ENCODE peak calls at places on chromosomes 4 and X, in nine cellular contexts. Q is stomach, U is HCT116, L is MCF 10A, J is neural crest cell, S is endodermal cell, O is osteocyte, G is endothelial cell, W is glutamatergic neuron. C is an unnamed sample.

GRCh38 chrX:105375816-105376215 is 155.3 kb upstream of the TEX13A start:
- DNase-seq in Q (no peak), U (no peak), L (peak; percentile 64), J (no peak), S (no peak), O (no peak), G (no peak), W (no peak), C (no peak)

GRCh38 chr4:69066945-69067344 is 29.3 kb upstream of the UGT2B7 start:
- DNase-seq in Q (no peak), U (no peak), L (peak; percentile 19), J (no peak), S (no peak), O (no peak), G (no peak), W (no peak), C (no peak)

GRCh38 chr4:40055379-40055872 is 1.2 kb upstream of the N4BP2 start:
- DNase-seq in Q (no peak), U (no peak), L (no peak), J (no peak), S (no peak), O (no peak), G (no peak), W (no peak), C (no peak)

GRCh38 chr4:142567620-142568451 is 278.3 kb downstream of the INPP4B start:
- DNase-seq in Q (peak; percentile 35), U (no peak), L (no peak), J (no peak), S (no peak), O (no peak), G (no peak), W (no peak), C (peak; percentile 62)

GRCh38 chrX:17475820-17476219 is 100.8 kb downstream of the NHS start:
- DNase-seq in Q (no peak), U (no peak), L (peak; percentile 15), J (no peak), S (no peak), O (no peak), G (no peak), W (no peak), C (no peak)

GRCh38 chrX:15359701-15360100 is 24.4 kb upstream of the PIGA start:
- DNase-seq in Q (no peak), U (no peak), L (no peak), J (no peak), S (no peak), O (no peak), G (no peak), W (no peak), C (no peak)

GRCh38 chr4:122992111-122992510 is 69.7 kb upstream of the NUDT6 start:
- DNase-seq in Q (no peak), U (no peak), L (peak; percentile 63), J (no peak), S (no peak), O (no peak), G (no peak), W (no peak), C (no peak)

GRCh38 chr4:53321151-53321987 is 44.5 kb downstream of the SCFD2 start:
- DNase-seq in Q (no peak), U (peak; percentile 26), L (peak; percentile 51), J (no peak), S (no peak), O (no peak), G (no peak), W (no peak), C (peak; percentile 87)

GRCh38 chr4:138572007-138572406 is 329.9 kb upstream of the SLC7A11 start:
- DNase-seq in Q (no peak), U (no peak), L (no peak), J (no peak), S (no peak), O (no peak), G (no peak), W (no peak), C (no peak)

GRCh38 chr4:30763337-30763736 is 43.2 kb downstream of the PCDH7 start:
- DNase-seq in Q (no peak), U (no peak), L (peak; percentile 37), J (no peak), S (no peak), O (no peak), G (no peak), W (no peak), C (no peak)

GRCh38 chr4:103374773-103375172 is 176.6 kb upstream of the CENPE start:
- DNase-seq in Q (no peak), U (no peak), L (no peak), J (no peak), S (no peak), O (no peak), G (no peak), W (no peak), C (no peak)

GRCh38 chr4:140851032-140851636 is 94.9 kb upstream of the TBC1D9 start:
- DNase-seq in Q (peak; percentile 28), U (peak; percentile 65), L (peak; percentile 79), J (peak; percentile 56), S (peak; percentile 78), O (no peak), G (peak; percentile 69), W (no peak), C (peak; percentile 27)

GRCh38 chrX:19072372-19072771 is 49.9 kb downstream of the ADGRG2 start:
- DNase-seq in Q (no peak), U (no peak), L (no peak), J (no peak), S (no peak), O (no peak), G (no peak), W (no peak), C (no peak)

GRCh38 chr4:126611900-126612299 is 1020.9 kb upstream of the INTU start:
- DNase-seq in Q (no peak), U (no peak), L (peak; percentile 65), J (no peak), S (no peak), O (no peak), G (no peak), W (no peak), C (peak; percentile 4)

GRCh38 chr4:143358923-143359694 is 22.4 kb downstream of the GAB1 start:
- DNase-seq in Q (peak; percentile 73), U (no peak), L (peak; percentile 52), J (no peak), S (no peak), O (no peak), G (no peak), W (no peak), C (no peak)

GRCh38 chr4:21896767-21897166 is 51.8 kb downstream of the KCNIP4 start:
- DNase-seq in Q (no peak), U (no peak), L (no peak), J (no peak), S (no peak), O (no peak), G (no peak), W (no peak), C (no peak)

GRCh38 chrX:103687696-103688191 is 1.2 kb upstream of the MORF4L2 start:
- DNase-seq in Q (peak; percentile 54), U (peak; percentile 64), L (peak; percentile 83), J (peak; percentile 69), S (peak; percentile 94), O (no peak), G (peak; percentile 68), W (peak; percentile 70), C (peak; percentile 44)

GRCh38 chr4:109313168-109314133 is 11.0 kb upstream of the COL25A1 start:
- DNase-seq in Q (no peak), U (no peak), L (no peak), J (no peak), S (no peak), O (no peak), G (no peak), W (no peak), C (no peak)

GRCh38 chr4:103422467-103423219 is 224.5 kb upstream of the CENPE start:
- DNase-seq in Q (no peak), U (no peak), L (no peak), J (no peak), S (no peak), O (no peak), G (no peak), W (no peak), C (no peak)

GRCh38 chrX:95884196-95884595 is 800.4 kb upstream of the DIAPH2 start:
- DNase-seq in Q (no peak), U (no peak), L (peak; percentile 53), J (no peak), S (no peak), O (no peak), G (no peak), W (no peak), C (no peak)

GRCh38 chrX:2500091-2500680 is 590 bp downstream of the DHRSX start:
- DNase-seq in Q (peak; percentile 30), U (no peak), L (peak; percentile 45), J (peak; percentile 50), S (peak; percentile 81), O (no peak), G (peak; percentile 57), W (peak; percentile 68), C (no peak)
- TF ChIP-seq CTCF in Q (no peak), U (no peak), L (no peak), J (peak; percentile 31), S (peak; percentile 53), O (peak; percentile 29), G (no peak), W (no peak), C (no peak)

GRCh38 chr4:153465922-153466636 is at the start of gene TMEM131L:
- DNase-seq in Q (peak; percentile 72), U (peak; percentile 21), L (peak; percentile 66), J (peak; percentile 59), S (peak; percentile 90), O (no peak), G (peak; percentile 65), W (peak; percentile 75), C (no peak)
- TF ChIP-seq CTCF in Q (no peak), U (no peak), L (no peak), J (no peak), S (peak; percentile 46), O (peak; percentile 38), G (no peak), W (no peak), C (peak; percentile 12)

DNA sequence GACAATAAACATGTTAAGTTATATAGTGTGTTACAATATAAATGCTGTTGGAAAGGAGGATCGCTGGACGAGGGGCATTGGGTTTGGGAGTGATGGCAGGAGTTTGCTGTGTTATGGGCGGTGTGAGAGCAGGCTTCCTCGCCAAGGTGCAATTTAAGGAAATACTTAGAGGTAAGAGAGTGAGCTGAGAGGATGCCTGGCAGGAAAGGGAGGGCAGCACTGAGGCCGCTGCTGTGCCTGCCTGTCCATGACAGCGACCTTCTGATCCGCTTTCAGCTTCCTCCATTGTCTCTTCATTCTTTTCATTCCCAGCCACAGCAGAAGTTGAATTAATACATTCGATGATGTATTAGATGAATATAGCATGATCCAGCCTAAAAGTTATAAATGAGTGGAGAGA is 41.2 kb upstream of the TBC1D14 start:
- DNase-seq in Q (no peak), U (no peak), L (no peak), J (no peak), S (no peak), O (no peak), G (no peak), W (no peak), C (no peak)
- TF ChIP-seq CTCF in Q (no peak), U (no peak), L (no peak), J (no peak), S (peak; percentile 28), O (no peak), G (no peak), W (no peak), C (no peak)

DNA sequence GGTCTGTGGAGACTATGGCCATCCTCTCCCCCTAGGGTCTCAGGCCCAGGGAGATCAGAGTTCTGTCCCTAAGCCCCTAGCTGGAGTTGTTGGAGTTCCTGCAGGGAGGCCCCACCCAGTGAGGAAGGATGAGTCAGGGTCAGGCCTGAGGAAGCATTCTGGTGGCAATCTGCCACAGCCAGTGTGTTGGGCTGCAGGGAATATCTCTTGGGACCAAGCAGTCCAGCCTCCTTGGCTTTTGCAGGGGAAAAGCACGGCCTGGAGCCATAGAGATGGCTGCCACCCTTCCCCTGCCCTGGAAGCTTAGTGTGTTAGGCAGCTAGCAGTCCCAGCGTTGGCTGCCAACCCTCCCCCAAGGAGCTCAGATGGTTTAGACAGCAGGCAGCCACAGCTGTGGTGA is 202.4 kb downstream of the RTL9 start:
- DNase-seq in Q (no peak), U (no peak), L (peak; percentile 59), J (no peak), S (no peak), O (no peak), G (no peak), W (no peak), C (no peak)
- TF ChIP-seq CTCF in Q (no peak), U (no peak), L (no peak), J (no peak), S (no peak), O (no peak), G (no peak), W (no peak), C (no peak)